ENCODE peak calls at places on chromosomes 16 and 17, in seven cellular contexts. E, Y, N, S, H, A and G are unnamed samples.

GRCh38 chr17:72385482-72385881 is 264.7 kb downstream of the SOX9 start:
- DNase-seq in A (no peak), Y (no peak), E (no peak), H (no peak), S (no peak), N (no peak), G (no peak)

GRCh38 chr16:24508614-24509013 is 30.8 kb upstream of the RBBP6 start:
- DNase-seq in A (peak; percentile 88), N (no peak), S (no peak), H (peak; percentile 31), Y (no peak), E (no peak), G (peak; percentile 54)

GRCh38 chr16:48576927-48577326 is 33.1 kb downstream of the N4BP1 start:
- DNase-seq in E (no peak), H (no peak), N (no peak), A (no peak), Y (no peak), S (no peak), G (no peak)

GRCh38 chr16:58021661-58022551 is 3.6 kb upstream of the MMP15 start:
- DNase-seq in E (no peak), N (no peak), A (peak; percentile 22), H (no peak), Y (no peak), S (no peak), G (no peak)

GRCh38 chr17:49497147-49498036 is 2.3 kb downstream of the NGFR start:
- DNase-seq in E (peak; percentile 73), N (no peak), Y (peak; percentile 94), S (no peak), H (peak; percentile 48), A (no peak), G (peak; percentile 81)

GRCh38 chr16:23423496-23424049 is 29.4 kb downstream of the COG7 start:
- DNase-seq in N (peak; percentile 90), Y (peak; percentile 48), E (no peak), H (peak; percentile 77), A (peak; percentile 93), S (peak; percentile 92), G (no peak)

GRCh38 chr16:87382023-87382785 is 1.4 kb downstream of the FBXO31 start:
- DNase-seq in H (no peak), N (peak; percentile 50), E (no peak), Y (no peak), S (no peak), A (no peak), G (no peak)

GRCh38 chr16:81752225-81752875 is 26.7 kb upstream of the PLCG2 start:
- DNase-seq in E (no peak), N (peak; percentile 43), S (peak; percentile 22), Y (peak; percentile 63), A (peak; percentile 41), H (peak; percentile 54), G (no peak)

GRCh38 chr16:77531741-77532140 is 96.9 kb upstream of the ADAMTS18 start:
- DNase-seq in N (no peak), E (no peak), Y (no peak), S (no peak), H (no peak), A (peak; percentile 27), G (no peak)

GRCh38 chr17:43755389-43755875 is 3.2 kb downstream of the SOST start:
- DNase-seq in E (peak; percentile 63), N (no peak), Y (peak; percentile 95), H (no peak), S (no peak), A (peak; percentile 41), G (no peak)

GRCh38 chr17:8153957-8154607 is 1.9 kb upstream of the PER1 start:
- DNase-seq in S (peak; percentile 100), Y (peak; percentile 100), N (peak; percentile 100), E (peak; percentile 98), A (peak; percentile 100), H (peak; percentile 100), G (peak; percentile 93)

GRCh38 chr17:81726004-81726403 is 13.9 kb downstream of the SLC25A10 start:
- DNase-seq in E (no peak), H (no peak), Y (no peak), S (no peak), A (no peak), N (no peak), G (no peak)

DNA sequence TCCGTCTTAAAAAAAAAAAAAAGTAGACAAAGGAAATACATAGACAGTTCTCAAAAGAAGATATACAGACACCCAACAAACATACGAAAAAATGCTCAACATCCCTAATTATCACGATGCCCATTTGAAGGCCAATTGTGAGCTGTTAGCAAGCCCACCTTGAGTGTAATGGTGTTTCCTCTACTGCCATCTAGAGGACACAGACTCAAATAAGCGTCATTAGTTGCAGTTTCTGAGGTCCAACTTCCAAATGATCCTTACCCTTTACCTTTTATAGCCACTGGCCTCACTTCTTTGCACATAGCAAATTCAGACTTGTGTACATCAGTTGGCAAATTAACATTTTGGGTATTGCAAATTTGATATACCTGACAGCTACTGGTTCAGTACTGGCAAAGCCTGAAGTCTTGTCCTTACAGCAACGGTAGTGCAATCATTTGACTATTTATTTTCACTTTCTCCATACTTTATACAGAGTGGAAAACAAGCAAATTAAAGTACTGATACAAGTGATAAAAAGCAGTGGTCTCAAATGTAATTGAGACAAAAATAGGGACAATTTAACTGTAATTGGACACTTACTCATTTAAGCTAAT is 536.3 kb upstream of the EEF2KMT start:
- DNase-seq in Y (no peak), A (peak; percentile 4), S (no peak), H (no peak), E (no peak), N (no peak), G (no peak)
- TF ChIP-seq CTCF in Y (peak; percentile 83), A (no peak), S (no peak), H (peak; percentile 37), E (peak; percentile 14), N (no peak), G (peak; percentile 73)

DNA sequence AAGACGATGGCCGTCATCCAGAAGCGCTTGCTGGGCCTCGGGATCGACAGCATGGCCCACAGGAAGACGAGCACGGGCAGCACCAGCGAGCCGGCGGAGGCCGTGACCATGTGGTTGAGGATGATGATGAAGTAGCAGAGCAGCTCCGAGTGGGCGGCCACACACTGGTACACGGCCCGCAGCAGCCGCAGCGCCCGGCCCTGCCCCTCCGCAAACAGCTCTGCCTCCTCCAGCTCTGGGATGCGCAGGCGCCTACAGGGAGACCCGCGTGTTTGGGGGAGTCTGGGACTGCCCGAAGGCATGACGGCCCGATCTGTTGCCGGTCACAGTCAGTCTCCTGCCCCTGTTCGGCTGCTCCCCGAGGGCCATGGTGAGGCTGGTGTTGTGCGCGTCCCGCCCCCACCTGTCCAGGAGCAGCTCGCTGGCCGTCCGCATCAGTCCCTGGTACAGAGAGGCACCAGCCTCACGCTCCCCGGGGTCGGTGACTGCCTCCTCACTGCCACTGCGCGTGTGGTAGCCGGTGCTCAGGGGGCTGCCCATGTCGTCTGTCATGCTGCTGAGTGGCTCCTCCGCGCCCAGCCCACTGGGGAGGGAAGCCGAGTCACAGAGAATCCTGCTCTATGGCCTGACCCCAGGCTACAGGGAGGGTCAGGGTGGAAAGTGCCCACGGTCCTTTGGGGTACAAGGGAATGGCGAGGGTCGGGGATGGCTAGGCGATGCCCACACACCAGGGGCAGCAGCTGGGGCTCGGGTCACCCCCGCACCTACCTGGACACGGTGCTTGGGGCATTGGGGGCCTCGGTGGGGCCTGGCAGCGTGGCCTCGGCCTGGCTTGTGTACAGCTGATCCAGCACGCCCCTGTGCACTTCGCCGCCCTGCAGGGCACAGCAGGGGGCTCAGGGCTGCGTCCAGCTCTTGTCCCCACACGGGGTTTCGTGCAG is 15.8 kb downstream of the CTU2 start:
- DNase-seq in A (no peak), E (no peak), Y (no peak), N (no peak), S (no peak), H (no peak), G (no peak)
- H3K36me3 ChIP-seq in A (peaks cover 19% of the 10 kb centered on the region), E (peaks cover 12% of the 10 kb centered on the region), Y (peaks cover 13% of the 10 kb centered on the region), N (peaks cover 46% of the 10 kb centered on the region), S (no peaks in the 10 kb centered on the region), H (no peaks in the 10 kb centered on the region), G (no peaks in the 10 kb centered on the region)

GRCh38 chr16:4612474-4612931 is 2.2 kb downstream of the UBALD1 start:
- DNase-seq in Y (peak; percentile 87), H (no peak), A (peak; percentile 9), N (no peak), E (no peak), S (no peak), G (no peak)
- H3K4me3 ChIP-seq in Y (peak overlapping the region; percentile 93), H (no peak overlapping the region), A (no peak overlapping the region), N (no peak overlapping the region), E (no peak overlapping the region), S (no peak overlapping the region), G (no peak overlapping the region)

DNA sequence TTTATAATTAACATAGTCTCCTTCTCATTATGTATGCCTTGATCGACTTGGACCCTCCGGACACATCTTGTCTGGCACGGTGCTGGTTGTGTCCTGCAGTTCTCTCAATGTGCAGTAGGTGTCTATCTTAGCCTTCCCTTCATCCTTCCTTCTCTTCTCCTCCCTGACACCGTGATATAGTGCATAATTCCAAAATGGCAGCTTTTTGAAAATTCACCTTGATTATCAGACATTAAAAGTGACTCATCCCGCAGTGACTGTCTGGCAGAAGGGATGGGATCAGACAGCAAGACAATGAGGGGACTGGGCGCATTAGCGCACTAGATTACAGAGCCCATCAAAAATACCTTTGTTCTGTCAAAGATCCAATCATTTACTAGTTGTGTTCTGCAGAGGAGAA is 70.0 kb upstream of the PMFBP1 start:
- DNase-seq in E (no peak), A (peak; percentile 72), N (peak; percentile 31), Y (peak; percentile 70), S (peak; percentile 59), H (peak; percentile 36), G (peak; percentile 42)
- TF ChIP-seq CTCF in E (peak; percentile 22), A (peak; percentile 95), N (peak; percentile 63), Y (peak; percentile 90), S (peak; percentile 63), H (peak; percentile 69), G (peak; percentile 85)

GRCh38 chr17:76051071-76051467 is 21.2 kb downstream of the SRP68 start:
- DNase-seq in Y (no peak), A (no peak), H (no peak), E (no peak), S (no peak), N (peak; percentile 41), G (no peak)
- H3K36me3 ChIP-seq in Y (peaks cover 85% of the 10 kb centered on the region), A (peaks cover 54% of the 10 kb centered on the region), H (no peaks in the 10 kb centered on the region), E (peaks cover 68% of the 10 kb centered on the region), S (no peaks in the 10 kb centered on the region), N (peaks cover 20% of the 10 kb centered on the region), G (peaks cover 90% of the 10 kb centered on the region)

GRCh38 chr17:17816240-17816814 is 20.5 kb downstream of the SREBF1 start:
- DNase-seq in N (no peak), S (no peak), A (no peak), H (no peak), Y (no peak), E (no peak), G (no peak)

GRCh38 chr17:17818088-17818526 is 18.7 kb downstream of the SREBF1 start:
- DNase-seq in S (no peak), H (peak; percentile 78), Y (peak; percentile 81), N (peak; percentile 62), E (no peak), A (peak; percentile 52), G (peak; percentile 67)

GRCh38 chr17:17815436-17816200 is 21.2 kb downstream of the SREBF1 start:
- DNase-seq in A (no peak), E (no peak), S (no peak), H (peak; percentile 59), N (no peak), Y (no peak), G (no peak)

GRCh38 chr17:17817552-17817947 is 19.2 kb downstream of the SREBF1 start:
- DNase-seq in A (no peak), N (peak; percentile 21), S (no peak), Y (no peak), E (no peak), H (no peak), G (no peak)

GRCh38 chr17:17816831-17817551 is 19.8 kb downstream of the SREBF1 start:
- DNase-seq in E (no peak), S (no peak), A (no peak), N (no peak), Y (no peak), H (no peak), G (no peak)
- H3K4me3 ChIP-seq in E (no peak overlapping the region), S (no peak overlapping the region), A (no peak overlapping the region), N (no peak overlapping the region), Y (no peak overlapping the region), H (no peak overlapping the region), G (no peak overlapping the region)